ENCODE peak calls at places on chromosome 10, in four cellular contexts. R is HepG2, A is A549, E is K562. P is an unnamed sample.

GRCh38 chr10:120426306-120426705 is 30.7 kb upstream of the PLPP4 start:
- DNase-seq in R (no peak), A (no peak), E (no peak), P (no peak)

GRCh38 chr10:132449051-132449825 is 52.2 kb downstream of the PWWP2B start:
- DNase-seq in R (no peak), A (peak), E (peak), P (peak)

GRCh38 chr10:11236234-11236633 is 218.6 kb downstream of the CELF2 start:
- DNase-seq in R (no peak), A (no peak), E (no peak), P (no peak)

GRCh38 chr10:792792-793100 is 103.3 kb upstream of the DIP2C start:
- DNase-seq in R (no peak), A (no peak), E (no peak), P (no peak)

GRCh38 chr10:60390224-60390626 is 550 bp upstream of the ANK3 start:
- DNase-seq in R (no peak), A (no peak), E (no peak), P (no peak)

GRCh38 chr10:100934084-100934659 is 21.4 kb downstream of the SLF2 start:
- DNase-seq in R (peak), A (peak), E (peak), P (no peak)

GRCh38 chr10:131732631-131733127 is 168.1 kb upstream of the PPP2R2D start:
- DNase-seq in R (peak), A (no peak), E (no peak), P (no peak)

GRCh38 chr10:126549326-126549725 is 121.2 kb downstream of the C10orf90 start:
- DNase-seq in R (no peak), A (no peak), E (no peak), P (no peak)

GRCh38 chr10:97385565-97385964 is 15.6 kb downstream of the RRP12 start:
- DNase-seq in R (no peak), A (no peak), E (no peak), P (no peak)

GRCh38 chr10:53977262-53977661 is 823.8 kb downstream of the PCDH15 start:
- DNase-seq in R (no peak), A (no peak), E (no peak), P (no peak)

GRCh38 chr10:77710759-77711682 is 73.4 kb upstream of the KCNMA1 start:
- DNase-seq in R (peak), A (peak), E (peak), P (peak)

GRCh38 chr10:104254493-104255243 is at the start of gene GSTO1:
- DNase-seq in R (peak), A (peak), E (peak), P (peak)

GRCh38 chr10:61896854-61897661 is 4.4 kb upstream of the ARID5B start:
- DNase-seq in R (peak), A (peak), E (peak), P (peak)

GRCh38 chr10:69849790-69850189 is 48.1 kb downstream of the COL13A1 start:
- DNase-seq in R (no peak), A (no peak), E (no peak), P (no peak)

GRCh38 chr10:1020460-1020859 is 5.2 kb downstream of the IDI2 start:
- DNase-seq in R (no peak), A (no peak), E (no peak), P (no peak)

GRCh38 chr10:3681642-3682554 is 103.1 kb downstream of the KLF6 start:
- DNase-seq in R (no peak), A (no peak), E (no peak), P (no peak)

GRCh38 chr10:83167081-83167480 is 972.2 kb upstream of the GHITM start:
- DNase-seq in R (no peak), A (no peak), E (no peak), P (no peak)

GRCh38 chr10:58486821-58487220 is 25.9 kb upstream of the BICC1 start:
- DNase-seq in R (no peak), A (no peak), E (no peak), P (no peak)

GRCh38 chr10:91622601-91623000 is 10.3 kb downstream of the PPP1R3C start:
- DNase-seq in R (no peak), A (no peak), E (no peak), P (no peak)

GRCh38 chr10:124653811-124654651 is 90.1 kb downstream of the FAM53B start:
- DNase-seq in R (no peak), A (no peak), E (no peak), P (no peak)

GRCh38 chr10:43206391-43207235 is 60.3 kb downstream of the RASGEF1A start:
- DNase-seq in R (no peak), A (no peak), E (no peak), P (peak)

GRCh38 chr10:126243976-126244375 is 144.3 kb downstream of the ADAM12 start:
- DNase-seq in R (no peak), A (no peak), E (no peak), P (no peak)

GRCh38 chr10:89522463-89522862 is 12.9 kb downstream of the SLC16A12 start:
- DNase-seq in R (no peak), A (no peak), E (no peak), P (no peak)

GRCh38 chr10:65570143-65571010 is 1355.5 kb upstream of the LRRTM3 start:
- DNase-seq in R (peak), A (peak), E (no peak), P (peak)

GRCh38 chr10:7303067-7303629 is 107.7 kb downstream of the SFMBT2 start:
- DNase-seq in R (no peak), A (no peak), E (no peak), P (no peak)

GRCh38 chr10:56469482-56469881 is 108.4 kb upstream of the ZWINT start:
- DNase-seq in R (no peak), A (no peak), E (no peak), P (no peak)

GRCh38 chr10:105837951-105838350 is 1196.9 kb downstream of the SORCS3 start:
- DNase-seq in R (peak), A (no peak), E (no peak), P (no peak)

GRCh38 chr10:30437039-30437781 is 3.2 kb downstream of the MAP3K8 start:
- DNase-seq in R (no peak), A (peak), E (peak), P (no peak)

GRCh38 chr10:71664585-71664984 is 55.0 kb downstream of the C10orf105 start:
- DNase-seq in R (no peak), A (no peak), E (no peak), P (no peak)

GRCh38 chr10:71663311-71663710 is 56.3 kb downstream of the C10orf105 start:
- DNase-seq in R (no peak), A (peak), E (peak), P (no peak)

GRCh38 chr10:71665456-71665855 is 54.1 kb downstream of the C10orf105 start:
- DNase-seq in R (no peak), A (no peak), E (no peak), P (no peak)

GRCh38 chr10:71666607-71667373 is 52.8 kb downstream of the C10orf105 start:
- DNase-seq in R (no peak), A (no peak), E (no peak), P (no peak)

GRCh38 chr10:71667374-71667750 is 52.2 kb downstream of the C10orf105 start:
- DNase-seq in R (no peak), A (no peak), E (no peak), P (no peak)
- TF ChIP-seq NR3C1 in R (no peak), A (no peak), E (no peak), P (no peak)

DNA sequence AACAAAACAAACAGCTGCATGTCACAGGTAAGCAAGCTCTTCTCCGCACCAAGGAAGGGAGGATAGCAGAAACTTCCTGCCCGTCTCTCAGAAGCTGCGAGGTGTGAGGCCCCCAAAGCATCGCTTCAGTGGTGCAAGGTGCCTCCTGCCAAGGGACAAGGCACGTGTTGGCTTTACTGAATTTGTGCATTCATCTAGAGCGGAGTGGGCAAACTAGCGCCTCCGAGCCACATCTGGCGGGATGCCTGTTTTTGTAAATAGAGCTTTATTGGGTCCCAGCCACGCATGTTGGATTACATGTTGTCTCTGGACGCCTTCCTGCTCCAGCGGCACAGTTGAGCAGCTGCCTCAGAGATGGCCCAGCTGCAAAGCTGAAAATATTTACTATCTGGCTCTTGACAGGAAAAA is 27.7 kb downstream of the PHYH start:
- DNase-seq in R (peak), A (no peak), E (no peak), P (peak)
- TF ChIP-seq ESRRA in R (no peak), A (no peak), E (no peak), P (no peak)

DNA sequence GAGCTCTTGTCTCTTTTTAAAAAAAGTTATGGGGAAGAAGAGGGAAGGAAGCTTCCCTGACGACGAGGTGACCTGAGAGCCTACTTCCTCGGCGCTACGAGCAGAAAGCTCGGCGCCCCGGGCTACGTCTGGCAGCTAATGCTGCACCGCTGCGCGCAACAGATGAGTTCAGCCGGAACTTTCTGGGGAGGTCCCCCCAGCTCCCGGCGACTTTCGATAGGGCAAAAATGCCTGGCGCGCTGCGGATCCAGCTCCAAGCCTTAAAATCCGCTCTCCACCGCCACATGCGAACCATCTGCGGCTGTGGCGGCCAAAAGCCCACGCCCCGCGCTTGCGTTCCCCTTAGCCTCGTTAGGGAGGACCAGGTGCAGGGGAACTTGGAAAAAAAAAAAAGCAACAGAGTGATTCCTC is 620 bp downstream of the P4HA1 start:
- DNase-seq in R (no peak), A (peak), E (peak), P (peak)
- TF ChIP-seq USF2 in R (no peak), A (no peak), E (no peak), P (no peak)

GRCh38 chr10:46226232-46226631 is 60.6 kb upstream of the ANTXRL start:
- DNase-seq in R (no peak), A (no peak), E (no peak), P (no peak)
- TF ChIP-seq NR3C1 in R (no peak), A (no peak), E (no peak), P (no peak)

DNA sequence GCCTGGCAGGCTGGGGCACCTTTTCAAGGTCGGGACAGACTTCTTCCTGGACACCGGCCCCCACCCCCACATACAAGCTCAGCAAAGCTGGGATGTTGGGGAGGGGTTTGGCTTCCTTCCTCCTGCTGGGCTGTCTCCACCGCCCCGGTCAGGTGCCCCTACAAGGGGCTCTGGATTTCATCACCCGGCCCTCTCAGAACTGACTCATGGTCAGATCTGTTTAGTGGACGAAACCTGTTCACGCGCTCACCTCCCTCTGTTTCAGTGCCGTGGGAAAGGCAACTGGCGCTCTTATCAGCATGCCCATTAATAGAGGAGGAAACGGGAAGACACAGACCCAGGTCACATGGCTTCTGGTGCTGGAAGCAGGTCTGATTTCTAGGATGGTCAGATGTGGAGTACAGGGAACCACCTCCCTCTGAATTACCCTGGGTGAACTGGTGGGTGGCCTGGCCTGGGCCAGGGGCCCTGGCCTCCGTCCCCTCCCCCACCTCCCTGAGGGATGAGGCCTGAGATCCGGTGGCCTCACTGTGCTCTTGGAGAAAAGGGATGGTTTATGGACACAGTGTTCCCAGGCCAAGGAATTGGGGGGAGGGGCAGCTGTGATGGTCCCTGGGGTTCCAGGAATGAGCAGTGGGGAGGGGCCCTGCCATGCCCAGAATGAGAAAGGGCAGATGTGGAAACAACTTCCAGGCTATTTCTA is 123.8 kb upstream of the PPIF start:
- DNase-seq in R (no peak), A (no peak), E (no peak), P (peak)
- TF ChIP-seq ESRRA in R (no peak), A (no peak), E (no peak), P (no peak)

DNA sequence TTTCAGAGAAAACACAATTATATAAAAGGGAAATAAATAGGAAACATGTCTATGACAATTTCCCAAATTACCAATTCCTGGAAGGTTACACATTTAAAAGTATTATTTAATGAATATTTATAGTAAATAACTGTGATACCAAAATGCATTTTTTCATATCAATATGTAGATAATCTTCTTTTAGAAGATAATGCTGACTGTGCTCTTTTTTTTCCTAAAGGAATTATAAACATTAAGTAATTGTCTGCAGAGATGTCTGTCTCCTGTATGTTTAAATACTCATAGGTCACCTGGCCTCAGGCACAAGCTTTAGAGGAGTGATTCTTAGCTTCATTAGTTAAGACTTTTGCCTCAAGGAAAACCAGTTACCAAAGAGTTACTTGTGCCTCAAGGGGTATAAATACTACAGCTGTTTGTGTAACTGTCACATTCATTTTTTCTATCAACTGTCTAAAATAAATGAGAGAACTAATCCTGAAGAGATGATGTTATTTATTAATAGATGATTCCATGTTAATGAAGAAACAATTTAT is 77.1 kb downstream of the DNAJC1 start:
- DNase-seq in R (no peak), A (peak), E (no peak), P (no peak)
- TF ChIP-seq USF2 in R (no peak), A (no peak), E (no peak), P (no peak)

DNA sequence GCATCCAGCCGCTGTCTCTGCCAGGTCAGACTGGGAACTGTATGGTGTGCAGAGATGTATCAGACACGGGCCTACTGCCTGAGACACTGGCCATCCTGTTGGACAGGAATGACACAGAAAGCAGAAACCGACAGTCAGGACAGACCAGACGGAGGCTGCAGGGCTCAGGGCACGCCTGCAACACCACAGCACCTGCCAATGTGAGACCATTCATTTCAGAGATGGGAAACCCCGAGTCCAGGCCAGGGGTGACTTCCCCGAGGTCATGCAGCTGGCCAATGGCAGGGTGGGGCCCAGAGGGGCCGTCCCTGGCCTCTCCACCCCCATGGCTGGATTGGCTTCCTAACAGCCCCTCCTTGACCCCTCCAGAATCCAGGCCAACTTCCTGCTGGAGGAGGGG is 34.7 kb downstream of the GRID1 start:
- DNase-seq in R (no peak), A (no peak), E (no peak), P (no peak)
- TF ChIP-seq NR3C1 in R (no peak), A (no peak), E (no peak), P (no peak)

P was measured in WTC11.